ENCODE peak calls at places on chromosomes 16 and 17, in seven cellular contexts. V is pancreas, D is IMR-90, N is GM12878, G is adrenal gland, S is PC-3, Z is Peyer's patch. W is an unnamed sample. For H3K4me1, the result is how much of the 10 kb centered on the place peaks cover.

GRCh38 chr17:79045830-79046500 is 22.0 kb downstream of the C1QTNF1 start:
- DNase-seq in V (peak), N (no peak), Z (peak), S (peak), D (peak), G (peak), W (peak)

GRCh38 chr16:89847056-89847929 is 19.0 kb downstream of the SPIRE2 start:
- DNase-seq in V (no peak), G (no peak), S (no peak), Z (peak), N (no peak), D (no peak), W (no peak)

GRCh38 chr17:41415411-41415810 is 9.0 kb downstream of the KRT37 start:
- DNase-seq in Z (no peak), N (no peak), D (peak), G (no peak), V (no peak), S (no peak), W (no peak)

GRCh38 chr17:80887639-80888175 is 103.9 kb upstream of the CHMP6 start:
- DNase-seq in V (no peak), N (no peak), Z (peak), S (no peak), D (no peak), G (no peak), W (no peak)

GRCh38 chr17:56909742-56910508 is 3.9 kb downstream of the TRIM25 start:
- DNase-seq in Z (peak), N (no peak), G (peak), D (no peak), S (no peak), V (no peak), W (no peak)

GRCh38 chr17:82403662-82404660 is 14.2 kb upstream of the HEXD start:
- DNase-seq in D (no peak), N (no peak), Z (no peak), V (no peak), G (no peak), S (no peak), W (no peak)

GRCh38 chr16:80931985-80932720 is 74.5 kb downstream of the CMC2 start:
- DNase-seq in V (peak), N (no peak), S (peak), Z (peak), G (peak), D (peak), W (peak)

GRCh38 chr17:13495423-13495822 is 106.3 kb downstream of the HS3ST3A1 start:
- DNase-seq in N (no peak), Z (no peak), S (no peak), D (no peak), V (no peak), G (no peak), W (no peak)

GRCh38 chr17:3768341-3768740 is 32.6 kb downstream of the ITGAE start:
- DNase-seq in N (no peak), V (no peak), Z (no peak), S (no peak), G (peak), D (no peak), W (no peak)

GRCh38 chr17:31674717-31675349 is 184.2 kb downstream of the COPRS start:
- DNase-seq in D (peak), Z (no peak), S (peak), V (no peak), N (no peak), G (no peak), W (no peak)

GRCh38 chr16:1817276-1817589 is 9.4 kb downstream of the HAGH start:
- DNase-seq in V (no peak), G (no peak), S (no peak), N (no peak), D (no peak), Z (no peak), W (no peak)

GRCh38 chr16:27446721-27447120 is 44.7 kb downstream of the IL21R start:
- DNase-seq in V (no peak), G (no peak), N (no peak), D (no peak), S (no peak), Z (peak), W (no peak)

GRCh38 chr16:2234813-2235170 is 1.5 kb upstream of the DNASE1L2 start:
- DNase-seq in N (no peak), G (no peak), S (no peak), D (no peak), V (no peak), Z (no peak), W (no peak)

GRCh38 chr16:73176577-73177013 is 128.7 kb upstream of the ZFHX3 start:
- DNase-seq in D (peak), G (no peak), V (no peak), S (peak), Z (no peak), N (no peak), W (no peak)

GRCh38 chr17:17808706-17809432 is 27.9 kb downstream of the SREBF1 start:
- DNase-seq in D (peak), G (peak), S (no peak), N (no peak), Z (no peak), V (no peak), W (no peak)

GRCh38 chr16:17222756-17223411 is 247.9 kb downstream of the XYLT1 start:
- DNase-seq in N (no peak), S (no peak), V (peak), G (peak), Z (no peak), D (no peak), W (peak)

GRCh38 chr17:45784583-45785372 is 658 bp downstream of the CRHR1 start:
- DNase-seq in G (no peak), N (no peak), S (peak), D (no peak), Z (peak), V (peak), W (no peak)

GRCh38 chr16:1030381-1030901 is 42.1 kb upstream of the SSTR5 start:
- DNase-seq in Z (no peak), G (no peak), D (no peak), S (no peak), N (no peak), V (peak), W (no peak)

GRCh38 chr17:29731589-29731929 is 108.8 kb upstream of the CORO6 start:
- DNase-seq in G (no peak), V (no peak), S (no peak), N (no peak), Z (no peak), D (no peak), W (no peak)

GRCh38 chr16:23905027-23905426 is 69.2 kb downstream of the PRKCB start:
- DNase-seq in D (peak), S (peak), V (no peak), Z (no peak), G (no peak), N (no peak), W (peak)

GRCh38 chr17:82356845-82357355 is 2.1 kb upstream of the TEX19 start:
- DNase-seq in V (peak), G (no peak), Z (no peak), D (no peak), S (no peak), N (no peak), W (no peak)

GRCh38 chr16:87602005-87602790 is at the start of gene JPH3:
- DNase-seq in S (no peak), D (no peak), N (no peak), Z (no peak), V (no peak), G (no peak), W (no peak)

GRCh38 chr17:58875261-58875660 is 119.6 kb downstream of the PPM1E start:
- DNase-seq in Z (no peak), N (no peak), V (no peak), G (no peak), S (no peak), D (no peak), W (no peak)

GRCh38 chr16:25988089-25988488 is 296.3 kb downstream of the HS3ST4 start:
- DNase-seq in D (no peak), V (no peak), N (no peak), G (no peak), Z (no peak), S (no peak), W (no peak)

GRCh38 chr17:35889241-35889640 is 9.1 kb upstream of the CCL5 start:
- DNase-seq in N (no peak), Z (no peak), D (no peak), V (no peak), G (no peak), S (no peak), W (no peak)

GRCh38 chr16:85037050-85037410 is 9.4 kb downstream of the KIAA0513 start:
- DNase-seq in N (no peak), Z (no peak), D (peak), G (peak), V (no peak), S (peak), W (no peak)

GRCh38 chr17:62140376-62140775 is 75.3 kb upstream of the MED13 start:
- DNase-seq in D (no peak), V (no peak), S (no peak), N (no peak), Z (no peak), G (no peak), W (no peak)

GRCh38 chr17:74631468-74632195 is 8.1 kb upstream of the CD300E start:
- DNase-seq in D (no peak), G (peak), V (no peak), N (peak), Z (no peak), S (no peak), W (peak)

GRCh38 chr16:64234200-64234599 is 887.7 kb downstream of the CDH11 start:
- DNase-seq in G (no peak), D (no peak), Z (no peak), S (no peak), V (no peak), N (no peak), W (no peak)

GRCh38 chr17:72053069-72053846 is 67.6 kb upstream of the SOX9 start:
- DNase-seq in G (no peak), N (no peak), V (no peak), S (no peak), Z (no peak), D (no peak), W (no peak)

GRCh38 chr16:24539850-24540484 is 601 bp downstream of the RBBP6 start:
- DNase-seq in N (no peak), V (peak), S (no peak), D (peak), G (peak), Z (peak), W (peak)

GRCh38 chr16:4679854-4680636 is 13.3 kb upstream of the NUDT16L1 start:
- DNase-seq in S (peak), Z (peak), G (peak), D (peak), V (no peak), N (no peak), W (peak)

GRCh38 chr16:66561381-66562080 is 4.7 kb upstream of the CMTM1 start:
- DNase-seq in D (no peak), V (no peak), N (no peak), S (no peak), Z (no peak), G (no peak), W (no peak)

GRCh38 chr17:51035436-51035835 is 85.2 kb downstream of the SPAG9 start:
- DNase-seq in D (peak), G (no peak), N (no peak), Z (no peak), V (no peak), S (no peak), W (no peak)

GRCh38 chr17:77924757-77925336 is 33.7 kb upstream of the TNRC6C start:
- DNase-seq in N (no peak), S (no peak), V (peak), D (peak), Z (no peak), G (peak), W (peak)

GRCh38 chr17:2435181-2435741 is 34.4 kb upstream of the MNT start:
- DNase-seq in N (no peak), G (no peak), V (no peak), D (peak), S (no peak), Z (no peak), W (no peak)

GRCh38 chr16:82008957-82009592 is 2.2 kb downstream of the SDR42E1 start:
- DNase-seq in V (no peak), D (no peak), S (no peak), G (no peak), N (no peak), Z (no peak), W (no peak)

DNA sequence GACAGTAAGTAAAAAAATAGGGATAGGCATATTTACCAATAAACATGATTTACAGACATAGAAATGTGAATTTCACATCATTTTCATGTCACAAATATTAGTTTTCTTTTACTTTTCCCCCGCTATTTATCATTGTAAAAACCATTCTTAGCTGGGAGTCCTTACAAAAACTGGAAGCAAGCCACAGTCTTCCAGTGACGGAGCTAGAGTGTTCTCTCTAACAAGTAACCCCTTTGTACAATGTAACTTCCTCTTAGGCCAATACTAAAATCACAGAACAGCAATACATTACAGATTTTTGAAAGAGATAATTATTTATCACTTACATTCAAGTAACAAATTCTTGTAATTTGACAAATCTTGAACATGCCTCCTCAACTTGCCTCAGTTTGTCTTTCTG is 2.1 kb upstream of the KCNJ16 start:
- DNase-seq in S (no peak), V (no peak), D (no peak), N (no peak), Z (no peak), G (no peak), W (no peak)
- H3K4me1 ChIP-seq in S (under half), V (under half), D (under half), N (under half), Z (under half), G (under half), W (under half)

DNA sequence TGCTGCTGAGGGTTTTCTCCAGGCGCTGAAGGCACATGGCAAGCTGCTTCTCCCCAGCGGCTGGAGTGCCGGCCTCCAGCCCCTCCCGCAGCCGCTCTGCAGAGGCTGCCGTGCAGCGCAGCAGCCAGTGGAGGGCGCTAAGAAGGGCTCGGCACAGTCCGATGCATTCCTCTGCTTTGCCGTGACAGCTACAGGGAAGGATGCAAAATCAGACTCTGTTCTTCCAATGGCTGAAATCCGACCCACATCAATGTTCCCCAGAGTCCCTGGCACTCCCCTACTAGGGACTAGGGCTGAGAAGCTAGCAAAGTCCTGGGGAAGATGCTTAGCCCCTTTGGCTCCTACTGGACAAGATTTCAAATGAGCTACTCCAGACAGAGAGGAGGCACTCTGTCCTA is 19.0 kb downstream of the MED24 start:
- DNase-seq in S (no peak), D (peak), N (no peak), V (no peak), G (no peak), Z (no peak), W (no peak)
- H3K27ac ChIP-seq in S (no peak), D (no peak), N (no peak), V (no peak), G (no peak), Z (no peak), W (no peak)

DNA sequence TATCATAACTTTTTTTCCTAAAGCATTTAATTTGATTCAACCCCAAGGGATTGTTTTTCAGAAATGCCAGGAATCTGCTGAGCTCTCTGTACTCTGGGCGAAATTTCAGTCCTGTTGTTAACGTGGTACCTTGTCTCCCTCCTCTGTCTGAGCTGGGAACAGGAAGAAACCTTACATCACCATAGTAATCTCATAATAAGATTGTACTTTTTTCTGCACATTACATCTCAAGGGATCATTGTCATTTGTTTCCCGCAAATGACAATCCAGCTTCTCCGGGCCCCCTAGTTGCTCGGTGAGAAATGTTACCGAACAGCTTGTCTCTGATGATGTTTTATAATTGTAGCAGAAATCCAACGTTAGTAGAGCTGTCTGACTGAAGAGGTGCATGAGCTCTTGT is 152.7 kb upstream of the ERCC4 start:
- DNase-seq in G (no peak), V (no peak), S (no peak), Z (no peak), D (no peak), N (no peak), W (no peak)
- TF ChIP-seq CTCF in G (peak), V (peak), S (no peak), Z (no peak), D (no peak), N (peak), W (peak)

DNA sequence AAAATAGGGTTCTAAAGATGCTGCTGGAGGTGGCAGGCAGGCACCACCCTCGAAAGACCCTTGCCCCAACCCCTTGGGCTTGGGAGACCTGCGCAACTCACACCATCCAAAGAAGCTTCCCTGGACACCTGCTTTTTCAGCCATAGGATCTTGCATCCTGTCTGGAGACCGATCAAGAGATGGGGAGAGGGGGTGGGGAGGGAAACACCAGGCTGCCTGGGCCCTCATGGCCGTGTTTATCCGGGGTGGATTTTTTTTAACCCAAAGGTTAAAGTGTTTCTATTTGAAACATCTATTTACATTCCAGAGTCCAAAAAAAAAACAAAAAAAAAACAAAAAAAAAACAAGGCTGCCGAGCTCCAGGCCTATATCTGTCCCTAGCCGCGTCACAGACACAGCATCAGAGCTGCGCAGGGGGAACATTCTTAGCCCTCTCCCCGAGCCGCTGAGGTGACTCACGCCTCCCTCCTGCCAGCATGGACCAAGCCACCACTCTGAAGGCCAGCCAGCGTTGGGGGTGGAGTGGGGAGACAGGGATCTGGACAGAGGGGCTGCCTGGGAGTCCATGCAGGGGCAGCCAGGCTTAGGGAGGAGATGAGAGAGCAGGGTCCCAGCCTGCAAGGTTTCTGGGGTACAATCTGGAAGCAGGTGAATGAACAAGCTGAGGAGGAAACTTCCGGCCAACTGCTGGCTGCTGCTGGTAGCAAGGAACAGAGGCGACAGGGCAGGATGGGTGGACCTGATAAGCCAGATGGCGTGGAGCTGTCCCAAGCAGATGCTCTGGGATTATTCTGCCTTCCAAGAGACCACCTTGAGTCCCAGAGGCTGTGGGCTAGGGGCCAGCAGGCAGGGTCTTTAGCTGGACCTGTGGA is 14.8 kb downstream of the HDAC5 start:
- DNase-seq in N (no peak), S (no peak), Z (no peak), G (peak), V (peak), D (peak), W (peak)
- H3K4me1 ChIP-seq in N (under half), S (under half), Z (under half), G (half or more), V (under half), D (under half), W (under half)